ENCODE peak calls at places on chromosomes 6 and 20, in six cellular contexts. N is GM06990, K is cardiac fibroblast, S is tibial nerve, B is left ventricle myocardium inferior, M is fibroblast of the aortic adventitia. H is an unnamed sample.

GRCh38 chr20:57002066-57002570 is 264.3 kb downstream of the BMP7 start:
- DNase-seq in N (no peak), K (no peak), S (no peak), B (no peak), M (no peak), H (no peak)

GRCh38 chr6:168120390-168121307 is 41.6 kb upstream of the FRMD1 start:
- DNase-seq in N (no peak), K (no peak), S (no peak), B (no peak), M (no peak), H (no peak)

GRCh38 chr6:99588618-99589289 is 17.9 kb upstream of the PRDM13 start:
- DNase-seq in N (peak), K (peak), S (no peak), B (peak), M (peak), H (no peak)

GRCh38 chr6:79718509-79719247 is 87.5 kb downstream of the SH3BGRL2 start:
- DNase-seq in N (no peak), K (peak), S (no peak), B (no peak), M (peak), H (no peak)

GRCh38 chr6:121826156-121826810 is 390.8 kb downstream of the GJA1 start:
- DNase-seq in N (no peak), K (peak), S (no peak), B (no peak), M (peak), H (no peak)

GRCh38 chr20:64069614-64070243 is 6.7 kb downstream of the TCEA2 start:
- DNase-seq in N (no peak), K (no peak), S (no peak), B (no peak), M (no peak), H (no peak)

GRCh38 chr20:13625241-13625981 is 13.3 kb downstream of the TASP1 start:
- DNase-seq in N (no peak), K (no peak), S (no peak), B (no peak), M (no peak), H (no peak)

GRCh38 chr6:121733216-121733615 is 297.8 kb downstream of the GJA1 start:
- DNase-seq in N (no peak), K (peak), S (no peak), B (no peak), M (peak), H (no peak)

GRCh38 chr20:992801-993535 is 9.1 kb downstream of the RSPO4 start:
- DNase-seq in N (no peak), K (no peak), S (no peak), B (no peak), M (no peak), H (no peak)

GRCh38 chr20:973785-974194 is 28.3 kb downstream of the RSPO4 start:
- DNase-seq in N (no peak), K (peak), S (no peak), B (no peak), M (peak), H (peak)

GRCh38 chr6:13242590-13242989 is 85.7 kb downstream of the TBC1D7 start:
- DNase-seq in N (no peak), K (no peak), S (no peak), B (no peak), M (no peak), H (no peak)

GRCh38 chr6:125099211-125100017 is 54.2 kb upstream of the TPD52L1 start:
- DNase-seq in N (peak), K (peak), S (no peak), B (peak), M (no peak), H (no peak)
- H3K4me3 ChIP-seq in N (no peak), K (peak), S (peak), B (peak), M (peak), H (no peak)

DNA sequence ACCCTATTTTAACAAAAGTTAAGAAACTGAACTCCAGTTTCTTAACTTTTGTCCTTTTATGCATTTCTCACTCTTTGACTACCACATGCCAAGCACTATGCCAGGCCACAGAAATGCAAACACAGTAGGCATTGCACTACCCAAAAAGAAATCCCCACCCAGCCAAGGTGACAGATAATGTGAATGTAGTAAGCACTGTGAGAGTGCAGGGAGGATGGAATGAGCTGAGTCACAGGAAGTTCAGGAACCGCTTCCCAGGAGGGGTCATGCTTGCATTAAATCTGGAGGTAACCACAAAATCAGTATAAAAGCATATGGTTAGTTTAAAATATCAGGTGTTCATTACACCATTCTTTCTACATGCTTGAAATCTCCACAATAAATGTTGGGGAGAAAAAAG is 20.1 kb upstream of the FAM83C start:
- DNase-seq in N (no peak), K (peak), S (no peak), B (no peak), M (peak), H (no peak)
- TF ChIP-seq CTCF in N (no peak), K (no peak), S (no peak), B (no peak), M (no peak), H (no peak)

DNA sequence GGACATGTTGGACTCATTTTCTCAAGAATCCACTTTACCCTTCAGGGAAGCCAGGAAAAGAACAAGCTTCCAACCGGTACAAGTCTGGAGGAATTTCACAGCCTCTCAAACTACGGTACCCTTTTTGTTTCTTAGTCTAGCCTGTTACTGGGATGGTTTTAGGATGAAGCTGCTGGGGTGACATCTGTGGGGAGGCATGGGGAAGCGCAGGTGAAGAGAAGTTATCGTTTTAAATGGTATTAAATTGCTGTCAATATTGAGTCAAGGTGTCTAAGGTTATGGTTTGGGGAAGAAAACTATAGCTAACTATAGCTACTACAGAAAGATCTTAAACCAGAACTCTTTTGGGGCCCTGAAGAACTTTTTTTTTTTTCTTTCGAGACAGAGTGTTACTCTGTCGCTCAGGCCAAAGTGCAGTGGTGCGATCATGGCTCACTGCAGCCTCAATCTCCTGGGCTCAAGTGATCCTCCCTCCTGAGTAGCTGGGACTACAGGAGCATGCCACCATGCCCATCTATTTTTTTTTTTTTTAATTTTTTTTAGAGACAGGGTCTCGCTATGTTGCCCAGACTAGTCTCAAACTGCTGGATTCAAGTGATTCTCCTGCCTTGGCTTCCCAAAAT is 128.7 kb downstream of the RIN2 start:
- DNase-seq in N (no peak), K (peak), S (no peak), B (no peak), M (no peak), H (no peak)
- H3K4me3 ChIP-seq in N (no peak), K (peak), S (no peak), B (peak), M (no peak), H (no peak)

GRCh38 chr6:156519940-156520339 is 257.2 kb upstream of the ARID1B start:
- DNase-seq in N (no peak), K (no peak), S (no peak), B (no peak), M (no peak), H (no peak)

GRCh38 chr6:156515242-156515641 is 261.9 kb upstream of the ARID1B start:
- DNase-seq in N (no peak), K (no peak), S (no peak), B (no peak), M (no peak), H (no peak)

GRCh38 chr6:156514186-156514585 is 263.0 kb upstream of the ARID1B start:
- DNase-seq in N (no peak), K (no peak), S (no peak), B (no peak), M (no peak), H (no peak)

GRCh38 chr6:156513504-156513903 is 263.7 kb upstream of the ARID1B start:
- DNase-seq in N (no peak), K (no peak), S (no peak), B (no peak), M (no peak), H (no peak)

GRCh38 chr6:156517090-156517489 is 260.1 kb upstream of the ARID1B start:
- DNase-seq in N (no peak), K (no peak), S (no peak), B (no peak), M (no peak), H (no peak)
- TF ChIP-seq CTCF in N (no peak), K (no peak), S (no peak), B (no peak), M (no peak), H (no peak)

GRCh38 chr6:142819603-142820335 is 125.2 kb downstream of the HIVEP2 start:
- DNase-seq in N (peak), K (peak), S (no peak), B (no peak), M (peak), H (peak)

GRCh38 chr6:142822383-142822782 is 122.6 kb downstream of the HIVEP2 start:
- DNase-seq in N (peak), K (no peak), S (no peak), B (no peak), M (no peak), H (no peak)

GRCh38 chr6:142821164-142821716 is 123.7 kb downstream of the HIVEP2 start:
- DNase-seq in N (no peak), K (no peak), S (no peak), B (no peak), M (no peak), H (no peak)

GRCh38 chr6:142821860-142822259 is 123.1 kb downstream of the HIVEP2 start:
- DNase-seq in N (no peak), K (no peak), S (no peak), B (no peak), M (peak), H (no peak)

GRCh38 chr6:142820336-142821016 is 124.5 kb downstream of the HIVEP2 start:
- DNase-seq in N (no peak), K (no peak), S (no peak), B (no peak), M (peak), H (no peak)
- H3K4me3 ChIP-seq in N (peak), K (peak), S (no peak), B (peak), M (peak), H (peak)

DNA sequence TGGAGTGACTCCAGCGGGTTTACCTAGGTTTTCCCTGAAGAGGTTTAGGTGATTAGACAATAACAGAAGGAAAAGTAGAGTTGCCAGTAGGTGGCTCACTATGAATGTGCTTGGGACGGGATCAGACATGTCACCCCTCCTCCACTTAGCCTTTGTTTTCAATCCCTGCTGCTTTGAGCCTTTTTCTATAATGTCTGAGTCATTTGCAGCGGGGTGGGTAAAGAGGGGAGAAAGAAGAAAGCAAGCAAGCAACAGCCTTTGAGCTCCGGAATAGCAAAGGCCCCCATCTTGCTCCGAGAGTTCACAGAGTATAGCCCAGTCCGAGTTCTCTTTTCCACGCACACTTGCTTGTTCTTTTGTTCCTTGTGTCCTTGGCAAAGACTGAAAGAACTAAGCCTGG is 129.1 kb downstream of the PACRG start:
- DNase-seq in N (no peak), K (peak), S (peak), B (no peak), M (peak), H (no peak)
- TF ChIP-seq CTCF in N (no peak), K (peak), S (peak), B (peak), M (peak), H (no peak)

GRCh38 chr20:48736636-48737035 is 91.2 kb downstream of the PREX1 start:
- DNase-seq in N (no peak), K (no peak), S (no peak), B (no peak), M (no peak), H (no peak)

GRCh38 chr20:48739395-48740268 is 88.2 kb downstream of the PREX1 start:
- DNase-seq in N (no peak), K (no peak), S (no peak), B (no peak), M (no peak), H (no peak)

GRCh38 chr20:48738399-48739304 is 89.1 kb downstream of the PREX1 start:
- DNase-seq in N (peak), K (no peak), S (no peak), B (no peak), M (no peak), H (peak)

GRCh38 chr20:48737463-48738093 is 90.2 kb downstream of the PREX1 start:
- DNase-seq in N (no peak), K (no peak), S (no peak), B (no peak), M (no peak), H (no peak)

GRCh38 chr20:48738094-48738398 is 89.8 kb downstream of the PREX1 start:
- DNase-seq in N (no peak), K (no peak), S (no peak), B (no peak), M (no peak), H (no peak)
- H3K4me3 ChIP-seq in N (no peak), K (no peak), S (no peak), B (no peak), M (no peak), H (no peak)

GRCh38 chr6:17505062-17505476 is 95.0 kb upstream of the FAM8A1 start:
- DNase-seq in N (no peak), K (no peak), S (no peak), B (no peak), M (peak), H (no peak)
- TF ChIP-seq CTCF in N (peak), K (peak), S (peak), B (peak), M (peak), H (peak)